ENCODE peak calls at places on chromosomes 1 and 21, in nine cellular contexts. Z, H, O, C, P, X, A, W and T are unnamed samples. For H3K27me3, the result is how much of the 10 kb centered on the place peaks cover.

GRCh38 chr21:33289199-33289819 is 23.1 kb downstream of the IL10RB start:
- DNase-seq in Z (peak), H (no peak), O (no peak), C (no peak), P (peak), X (no peak), A (no peak), W (no peak), T (no peak)

GRCh38 chr1:150507912-150508864 is at the start of gene ECM1:
- DNase-seq in Z (peak), H (no peak), O (peak), C (peak), P (peak), X (peak), A (no peak), W (peak), T (peak)

GRCh38 chr1:27542463-27543273 is 52.7 kb upstream of the WASF2 start:
- DNase-seq in Z (peak), H (no peak), O (peak), C (peak), P (peak), X (peak), A (no peak), W (peak), T (peak)

GRCh38 chr21:17834639-17835354 is 15.6 kb upstream of the C21orf91 start:
- DNase-seq in Z (no peak), H (no peak), O (no peak), C (no peak), P (no peak), X (no peak), A (no peak), W (no peak), T (no peak)

GRCh38 chr1:209389258-209389657 is 194.3 kb upstream of the CAMK1G start:
- DNase-seq in Z (peak), H (no peak), O (peak), C (no peak), P (peak), X (no peak), A (no peak), W (no peak), T (peak)

GRCh38 chr1:209367031-209367813 is 216.3 kb upstream of the CAMK1G start:
- DNase-seq in Z (peak), H (no peak), O (peak), C (no peak), P (peak), X (no peak), A (no peak), W (no peak), T (no peak)

GRCh38 chr1:93734999-93735398 is 53.4 kb upstream of the BCAR3 start:
- DNase-seq in Z (no peak), H (no peak), O (no peak), C (no peak), P (no peak), X (no peak), A (no peak), W (no peak), T (no peak)

GRCh38 chr1:220528679-220529529 is 968 bp downstream of the MARK1 start:
- DNase-seq in Z (peak), H (peak), O (peak), C (peak), P (peak), X (no peak), A (no peak), W (peak), T (no peak)

GRCh38 chr1:97849350-97850339 is 71.2 kb downstream of the DPYD start:
- DNase-seq in Z (peak), H (no peak), O (peak), C (no peak), P (peak), X (no peak), A (no peak), W (no peak), T (peak)

GRCh38 chr1:216627252-216627651 is 96.0 kb downstream of the ESRRG start:
- DNase-seq in Z (no peak), H (no peak), O (no peak), C (no peak), P (no peak), X (no peak), A (no peak), W (no peak), T (no peak)

GRCh38 chr1:241156231-241156965 is 200.6 kb downstream of the RGS7 start:
- DNase-seq in Z (no peak), H (no peak), O (peak), C (no peak), P (peak), X (no peak), A (no peak), W (no peak), T (peak)

GRCh38 chr1:19643113-19643512 is 998 bp upstream of the NBL1 start:
- DNase-seq in Z (no peak), H (no peak), O (peak), C (no peak), P (peak), X (no peak), A (peak), W (no peak), T (no peak)

GRCh38 chr1:7152655-7153054 is 367.4 kb downstream of the CAMTA1 start:
- DNase-seq in Z (no peak), H (no peak), O (no peak), C (no peak), P (no peak), X (no peak), A (peak), W (no peak), T (no peak)

GRCh38 chr1:35029756-35030155 is 2.0 kb downstream of the ZMYM6 start:
- DNase-seq in Z (peak), H (no peak), O (no peak), C (no peak), P (no peak), X (no peak), A (no peak), W (no peak), T (no peak)

GRCh38 chr1:168092151-168092550 is 44.6 kb downstream of the GPR161 start:
- DNase-seq in Z (peak), H (no peak), O (no peak), C (no peak), P (no peak), X (no peak), A (no peak), W (no peak), T (no peak)

GRCh38 chr1:10033359-10033845 is 644 bp downstream of the UBE4B start:
- DNase-seq in Z (peak), H (peak), O (peak), C (no peak), P (peak), X (no peak), A (no peak), W (no peak), T (no peak)

GRCh38 chr1:228312091-228312764 is 94.4 kb downstream of the TRIM11 start:
- DNase-seq in Z (no peak), H (no peak), O (no peak), C (no peak), P (no peak), X (no peak), A (no peak), W (no peak), T (no peak)

GRCh38 chr1:63931468-63931867 is 157.7 kb downstream of the ROR1 start:
- DNase-seq in Z (peak), H (no peak), O (peak), C (no peak), P (peak), X (no peak), A (no peak), W (no peak), T (no peak)

GRCh38 chr1:203340112-203340804 is 10.7 kb downstream of the FMOD start:
- DNase-seq in Z (peak), H (peak), O (peak), C (peak), P (peak), X (peak), A (peak), W (peak), T (peak)

GRCh38 chr21:15301736-15302135 is 236.9 kb upstream of the NRIP1 start:
- DNase-seq in Z (no peak), H (no peak), O (peak), C (no peak), P (peak), X (no peak), A (no peak), W (no peak), T (peak)

GRCh38 chr1:9317591-9318331 is 25.1 kb downstream of the SPSB1 start:
- DNase-seq in Z (peak), H (no peak), O (no peak), C (peak), P (no peak), X (peak), A (no peak), W (no peak), T (peak)

GRCh38 chr1:90879281-90879680 is 142.6 kb downstream of the ZNF644 start:
- DNase-seq in Z (peak), H (no peak), O (peak), C (no peak), P (no peak), X (no peak), A (no peak), W (no peak), T (no peak)

GRCh38 chr1:147389532-147390184 is 147.2 kb downstream of the CHD1L start:
- DNase-seq in Z (peak), H (peak), O (peak), C (no peak), P (peak), X (no peak), A (peak), W (peak), T (no peak)

GRCh38 chr21:25118648-25119047 is 488.6 kb downstream of the MRPL39 start:
- DNase-seq in Z (no peak), H (no peak), O (no peak), C (no peak), P (no peak), X (no peak), A (no peak), W (no peak), T (no peak)

GRCh38 chr1:48202030-48202752 is 20.3 kb upstream of the SLC5A9 start:
- DNase-seq in Z (peak), H (peak), O (peak), C (peak), P (peak), X (peak), A (peak), W (peak), T (peak)

GRCh38 chr1:180301135-180301737 is 71.2 kb downstream of the LHX4 start:
- DNase-seq in Z (no peak), H (no peak), O (peak), C (no peak), P (peak), X (no peak), A (no peak), W (no peak), T (no peak)

GRCh38 chr1:184061396-184062003 is 10.0 kb downstream of the TSEN15 start:
- DNase-seq in Z (peak), H (no peak), O (peak), C (no peak), P (no peak), X (no peak), A (no peak), W (no peak), T (peak)

GRCh38 chr1:156703741-156704140 is 1.6 kb downstream of the CRABP2 start:
- DNase-seq in Z (no peak), H (peak), O (no peak), C (no peak), P (no peak), X (no peak), A (peak), W (no peak), T (no peak)
- H3K4me3 ChIP-seq in Z (peak), H (peak), O (peak), C (no peak), P (no peak), X (no peak), A (peak), W (no peak), T (no peak)

GRCh38 chr21:26881504-26882228 is 36.5 kb upstream of the ADAMTS1 start:
- DNase-seq in Z (peak), H (no peak), O (peak), C (no peak), P (no peak), X (no peak), A (peak), W (no peak), T (peak)
- TF ChIP-seq CTCF in Z (peak), H (no peak), O (no peak), C (peak), P (no peak), X (peak), A (peak), W (no peak), T (peak)

GRCh38 chr1:1179339-1179982 is 5.8 kb downstream of the TTLL10 start:
- DNase-seq in Z (no peak), H (no peak), O (no peak), C (peak), P (no peak), X (peak), A (peak), W (no peak), T (no peak)
- H3K27me3 ChIP-seq in Z (under half), H (under half), O (under half), C (half or more), P (under half), X (half or more), A (under half), W (half or more), T (under half)

DNA sequence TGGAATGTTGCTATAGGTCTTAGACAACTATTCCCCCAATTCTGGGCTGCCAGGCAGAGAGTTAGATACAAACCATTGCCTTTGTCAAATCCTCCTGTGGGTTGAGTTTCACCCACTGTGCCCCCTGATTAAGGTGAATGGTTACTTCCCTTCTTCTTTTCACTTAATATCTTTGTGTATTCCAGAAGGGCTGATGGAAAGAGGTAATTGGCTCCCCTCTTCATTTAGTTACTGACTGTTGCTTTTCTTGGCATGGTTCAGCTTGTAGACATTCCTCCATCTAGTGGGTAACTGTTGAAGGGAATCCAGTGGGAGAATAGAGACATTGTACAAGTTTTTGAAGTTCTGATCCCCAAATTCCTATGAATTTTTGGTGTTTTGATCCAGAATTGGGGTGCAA is 43.8 kb upstream of the MACF1 start:
- DNase-seq in Z (no peak), H (no peak), O (no peak), C (no peak), P (no peak), X (no peak), A (no peak), W (no peak), T (no peak)
- H3K4me3 ChIP-seq in Z (no peak), H (no peak), O (no peak), C (no peak), P (no peak), X (no peak), A (no peak), W (no peak), T (no peak)

GRCh38 chr1:20786310-20787099 is 602 bp downstream of the HP1BP3 start:
- DNase-seq in Z (peak), H (peak), O (peak), C (peak), P (peak), X (peak), A (peak), W (peak), T (peak)
- TF ChIP-seq CTCF in Z (no peak), H (no peak), O (no peak), C (no peak), P (no peak), X (no peak), A (no peak), W (no peak), T (no peak)

GRCh38 chr21:41767606-41768370 is 936 bp upstream of the RIPK4 start:
- DNase-seq in Z (no peak), H (no peak), O (peak), C (no peak), P (peak), X (no peak), A (no peak), W (no peak), T (peak)
- H3K27me3 ChIP-seq in Z (half or more), H (under half), O (under half), C (half or more), P (under half), X (half or more), A (under half), W (half or more), T (under half)